ENCODE peak calls at places on chromosomes 7 and 10, in eight cellular contexts. One of them, this sample, is unnamed. For H3K9me3 and H3K36me3, the result is how much of the 10 kb centered on the place peaks cover.

GRCh38 chr10:50614444-50615137 is 9.2 kb downstream of the SGMS1 start:
- DNase-seq in mucosa of descending colon: peak
- DNase-seq in upper lobe of right lung: no peak
- DNase-seq in K562: peak
- DNase-seq in CD4-positive, CD25-positive, alpha-beta regulatory T cell: peak
- DNase-seq in heart left ventricle: no peak
- DNase-seq in IMR-90: no peak
- DNase-seq in left lung: no peak
- DNase-seq in this sample: no peak

GRCh38 chr10:130757271-130757670 is 554.2 kb downstream of the TCERG1L start:
- DNase-seq in K562: no peak
- DNase-seq in CD4-positive, CD25-positive, alpha-beta regulatory T cell: no peak
- DNase-seq in IMR-90: no peak
- DNase-seq in mucosa of descending colon: no peak
- DNase-seq in left lung: no peak
- DNase-seq in heart left ventricle: no peak
- DNase-seq in upper lobe of right lung: peak
- DNase-seq in this sample: no peak

GRCh38 chr10:58367049-58367448 is 18.2 kb upstream of the TFAM start:
- DNase-seq in CD4-positive, CD25-positive, alpha-beta regulatory T cell: no peak
- DNase-seq in K562: no peak
- DNase-seq in heart left ventricle: no peak
- DNase-seq in IMR-90: no peak
- DNase-seq in mucosa of descending colon: no peak
- DNase-seq in upper lobe of right lung: no peak
- DNase-seq in left lung: no peak
- DNase-seq in this sample: no peak

GRCh38 chr7:101410743-101411476 is 48.2 kb downstream of the COL26A1 start:
- DNase-seq in K562: peak
- DNase-seq in left lung: peak
- DNase-seq in upper lobe of right lung: no peak
- DNase-seq in CD4-positive, CD25-positive, alpha-beta regulatory T cell: peak
- DNase-seq in IMR-90: no peak
- DNase-seq in mucosa of descending colon: peak
- DNase-seq in heart left ventricle: peak
- DNase-seq in this sample: no peak

GRCh38 chr10:78349165-78349516 is 315.5 kb downstream of the RPS24 start:
- DNase-seq in IMR-90: no peak
- DNase-seq in upper lobe of right lung: peak
- DNase-seq in heart left ventricle: peak
- DNase-seq in K562: no peak
- DNase-seq in left lung: no peak
- DNase-seq in mucosa of descending colon: no peak
- DNase-seq in CD4-positive, CD25-positive, alpha-beta regulatory T cell: no peak
- DNase-seq in this sample: no peak

GRCh38 chr7:80858141-80858903 is 60.5 kb downstream of the SEMA3C start:
- DNase-seq in IMR-90: peak
- DNase-seq in K562: no peak
- DNase-seq in upper lobe of right lung: no peak
- DNase-seq in heart left ventricle: no peak
- DNase-seq in CD4-positive, CD25-positive, alpha-beta regulatory T cell: no peak
- DNase-seq in left lung: no peak
- DNase-seq in mucosa of descending colon: no peak
- DNase-seq in this sample: peak

GRCh38 chr7:48875300-48875916 is 48.9 kb upstream of the CDC14C start:
- DNase-seq in upper lobe of right lung: peak
- DNase-seq in IMR-90: no peak
- DNase-seq in heart left ventricle: peak
- DNase-seq in CD4-positive, CD25-positive, alpha-beta regulatory T cell: no peak
- DNase-seq in left lung: peak
- DNase-seq in K562: no peak
- DNase-seq in mucosa of descending colon: peak
- DNase-seq in this sample: no peak

GRCh38 chr10:18099420-18099819 is 40.8 kb upstream of the CACNB2 start:
- DNase-seq in IMR-90: peak
- DNase-seq in mucosa of descending colon: no peak
- DNase-seq in heart left ventricle: no peak
- DNase-seq in upper lobe of right lung: no peak
- DNase-seq in CD4-positive, CD25-positive, alpha-beta regulatory T cell: no peak
- DNase-seq in left lung: no peak
- DNase-seq in K562: no peak
- DNase-seq in this sample: no peak

GRCh38 chr10:53697038-53697437 is 924.5 kb upstream of the MBL2 start:
- DNase-seq in K562: no peak
- DNase-seq in left lung: no peak
- DNase-seq in CD4-positive, CD25-positive, alpha-beta regulatory T cell: no peak
- DNase-seq in upper lobe of right lung: no peak
- DNase-seq in IMR-90: no peak
- DNase-seq in heart left ventricle: no peak
- DNase-seq in mucosa of descending colon: no peak
- DNase-seq in this sample: no peak

GRCh38 chr10:105586451-105587098 is 945.5 kb downstream of the SORCS3 start:
- DNase-seq in CD4-positive, CD25-positive, alpha-beta regulatory T cell: no peak
- DNase-seq in left lung: no peak
- DNase-seq in upper lobe of right lung: no peak
- DNase-seq in heart left ventricle: no peak
- DNase-seq in IMR-90: peak
- DNase-seq in K562: no peak
- DNase-seq in mucosa of descending colon: no peak
- DNase-seq in this sample: no peak

GRCh38 chr7:35253680-35254495 is at the start of gene TBX20:
- DNase-seq in upper lobe of right lung: peak
- DNase-seq in IMR-90: peak
- DNase-seq in heart left ventricle: peak
- DNase-seq in mucosa of descending colon: peak
- DNase-seq in left lung: no peak
- DNase-seq in CD4-positive, CD25-positive, alpha-beta regulatory T cell: peak
- DNase-seq in K562: no peak
- DNase-seq in this sample: peak

GRCh38 chr10:86344281-86344680 is 22.3 kb downstream of the GRID1 start:
- DNase-seq in IMR-90: no peak
- DNase-seq in CD4-positive, CD25-positive, alpha-beta regulatory T cell: no peak
- DNase-seq in K562: no peak
- DNase-seq in heart left ventricle: no peak
- DNase-seq in upper lobe of right lung: peak
- DNase-seq in mucosa of descending colon: no peak
- DNase-seq in left lung: no peak
- DNase-seq in this sample: no peak

GRCh38 chr7:120916116-120916515 is 34.5 kb upstream of the ING3 start:
- DNase-seq in CD4-positive, CD25-positive, alpha-beta regulatory T cell: no peak
- DNase-seq in mucosa of descending colon: no peak
- DNase-seq in heart left ventricle: no peak
- DNase-seq in left lung: no peak
- DNase-seq in K562: no peak
- DNase-seq in upper lobe of right lung: no peak
- DNase-seq in IMR-90: no peak
- DNase-seq in this sample: no peak

GRCh38 chr10:24344279-24344678 is 135.3 kb downstream of the KIAA1217 start:
- DNase-seq in upper lobe of right lung: no peak
- DNase-seq in CD4-positive, CD25-positive, alpha-beta regulatory T cell: no peak
- DNase-seq in mucosa of descending colon: no peak
- DNase-seq in left lung: no peak
- DNase-seq in heart left ventricle: no peak
- DNase-seq in IMR-90: peak
- DNase-seq in K562: no peak
- DNase-seq in this sample: peak

GRCh38 chr10:25944771-25945170 is 10.7 kb downstream of the MYO3A start:
- DNase-seq in CD4-positive, CD25-positive, alpha-beta regulatory T cell: no peak
- DNase-seq in upper lobe of right lung: no peak
- DNase-seq in K562: no peak
- DNase-seq in mucosa of descending colon: no peak
- DNase-seq in IMR-90: no peak
- DNase-seq in heart left ventricle: no peak
- DNase-seq in left lung: no peak
- DNase-seq in this sample: no peak

GRCh38 chr10:79019961-79020491 is 48.7 kb upstream of the ZMIZ1 start:
- DNase-seq in upper lobe of right lung: peak
- DNase-seq in CD4-positive, CD25-positive, alpha-beta regulatory T cell: no peak
- DNase-seq in heart left ventricle: peak
- DNase-seq in K562: peak
- DNase-seq in mucosa of descending colon: no peak
- DNase-seq in IMR-90: peak
- DNase-seq in left lung: no peak
- DNase-seq in this sample: no peak

GRCh38 chr7:36416251-36416650 is 26.6 kb downstream of the ANLN start:
- DNase-seq in K562: no peak
- DNase-seq in CD4-positive, CD25-positive, alpha-beta regulatory T cell: no peak
- DNase-seq in IMR-90: no peak
- DNase-seq in mucosa of descending colon: no peak
- DNase-seq in upper lobe of right lung: no peak
- DNase-seq in heart left ventricle: no peak
- DNase-seq in left lung: no peak
- DNase-seq in this sample: no peak

GRCh38 chr7:26196305-26196704 is 4.2 kb downstream of the HNRNPA2B1 start:
- DNase-seq in IMR-90: no peak
- DNase-seq in upper lobe of right lung: no peak
- DNase-seq in K562: no peak
- DNase-seq in mucosa of descending colon: no peak
- DNase-seq in CD4-positive, CD25-positive, alpha-beta regulatory T cell: no peak
- DNase-seq in left lung: no peak
- DNase-seq in heart left ventricle: no peak
- DNase-seq in this sample: no peak

GRCh38 chr10:52172581-52172980 is 141.5 kb upstream of the DKK1 start:
- DNase-seq in K562: no peak
- DNase-seq in CD4-positive, CD25-positive, alpha-beta regulatory T cell: no peak
- DNase-seq in left lung: no peak
- DNase-seq in upper lobe of right lung: no peak
- DNase-seq in mucosa of descending colon: no peak
- DNase-seq in heart left ventricle: no peak
- DNase-seq in IMR-90: peak
- DNase-seq in this sample: no peak

DNA sequence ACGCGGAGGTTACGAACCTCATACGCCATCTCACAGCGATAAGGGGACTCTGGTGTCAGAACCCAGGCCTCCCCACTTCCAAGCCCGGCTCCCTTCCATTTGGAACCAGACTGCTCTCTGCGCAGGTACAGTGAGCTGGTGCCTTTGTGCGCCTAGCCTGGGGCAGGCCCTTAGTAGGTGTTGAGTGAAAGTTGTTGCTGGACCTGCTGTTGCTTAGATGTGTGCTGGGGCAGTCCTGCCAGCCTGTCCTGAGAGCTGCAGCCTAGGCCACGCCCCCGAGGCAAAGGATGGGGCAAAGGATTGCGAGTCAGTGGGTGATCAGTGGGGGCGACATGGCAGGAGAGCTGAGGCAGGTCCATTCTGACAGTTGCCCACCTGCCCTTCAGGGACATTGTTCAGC is 72.5 kb upstream of the BTBD16 start:
- DNase-seq in mucosa of descending colon: no peak
- DNase-seq in upper lobe of right lung: no peak
- DNase-seq in IMR-90: no peak
- DNase-seq in CD4-positive, CD25-positive, alpha-beta regulatory T cell: no peak
- DNase-seq in left lung: no peak
- DNase-seq in heart left ventricle: no peak
- DNase-seq in K562: no peak
- DNase-seq in this sample: no peak
- H3K4me3 ChIP-seq in mucosa of descending colon: no peak
- H3K4me3 ChIP-seq in upper lobe of right lung: no peak
- H3K4me3 ChIP-seq in IMR-90: no peak
- H3K4me3 ChIP-seq in CD4-positive, CD25-positive, alpha-beta regulatory T cell: no peak
- H3K4me3 ChIP-seq in left lung: no peak
- H3K4me3 ChIP-seq in heart left ventricle: no peak
- H3K4me3 ChIP-seq in K562: no peak
- H3K4me3 ChIP-seq in this sample: no peak

DNA sequence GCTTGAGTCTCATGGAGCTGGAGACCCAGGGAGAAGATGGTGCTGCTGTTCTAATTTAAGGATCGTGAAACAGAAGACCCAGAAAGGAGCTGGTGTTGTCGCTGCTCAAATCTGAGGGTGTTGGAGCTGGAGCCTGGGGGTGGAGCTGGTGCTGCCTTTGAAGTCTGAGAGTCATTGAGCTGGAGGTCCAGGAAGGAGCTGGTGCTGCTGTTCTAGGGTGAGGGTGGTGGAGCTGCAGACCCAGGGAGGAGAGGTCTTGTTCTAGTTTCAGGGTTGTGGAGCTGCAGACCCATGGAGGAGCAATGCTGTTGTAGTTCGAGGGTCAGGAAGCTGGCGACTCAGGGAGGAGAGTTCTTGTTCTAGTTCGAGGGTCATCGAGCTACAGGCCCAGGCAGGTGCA is 84.1 kb upstream of the ZNF479 start:
- DNase-seq in K562: no peak
- DNase-seq in mucosa of descending colon: no peak
- DNase-seq in CD4-positive, CD25-positive, alpha-beta regulatory T cell: no peak
- DNase-seq in left lung: no peak
- DNase-seq in IMR-90: no peak
- DNase-seq in heart left ventricle: no peak
- DNase-seq in upper lobe of right lung: peak
- DNase-seq in this sample: no peak
- H3K9me3 ChIP-seq in K562: under half
- H3K9me3 ChIP-seq in mucosa of descending colon: half or more
- H3K9me3 ChIP-seq in CD4-positive, CD25-positive, alpha-beta regulatory T cell: under half
- H3K9me3 ChIP-seq in left lung: under half
- H3K9me3 ChIP-seq in IMR-90: under half
- H3K9me3 ChIP-seq in heart left ventricle: under half
- H3K9me3 ChIP-seq in upper lobe of right lung: under half
- H3K9me3 ChIP-seq in this sample: under half

DNA sequence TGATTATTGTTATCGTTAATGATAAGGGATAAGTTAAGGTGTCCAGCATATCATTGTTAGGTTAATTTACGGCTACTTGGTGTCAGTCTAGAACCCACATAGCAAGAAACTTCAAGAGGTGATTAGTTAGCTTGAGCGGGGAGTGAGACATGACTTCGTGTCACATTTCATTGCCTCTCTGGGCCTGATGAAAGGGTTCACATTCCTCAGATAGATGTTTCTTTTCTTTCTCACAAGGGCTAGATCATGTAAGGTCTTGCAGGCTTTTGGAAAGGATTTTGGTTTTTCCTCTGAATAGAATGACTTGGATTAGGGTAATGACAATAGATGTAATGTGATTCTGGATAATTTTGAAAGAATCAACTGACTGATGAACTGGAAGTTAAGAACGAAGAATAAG is 26.7 kb downstream of the WAC start:
- DNase-seq in mucosa of descending colon: no peak
- DNase-seq in IMR-90: no peak
- DNase-seq in upper lobe of right lung: no peak
- DNase-seq in CD4-positive, CD25-positive, alpha-beta regulatory T cell: no peak
- DNase-seq in K562: no peak
- DNase-seq in heart left ventricle: no peak
- DNase-seq in left lung: no peak
- DNase-seq in this sample: no peak
- H3K36me3 ChIP-seq in mucosa of descending colon: under half
- H3K36me3 ChIP-seq in IMR-90: under half
- H3K36me3 ChIP-seq in upper lobe of right lung: under half
- H3K36me3 ChIP-seq in CD4-positive, CD25-positive, alpha-beta regulatory T cell: under half
- H3K36me3 ChIP-seq in K562: half or more
- H3K36me3 ChIP-seq in heart left ventricle: under half
- H3K36me3 ChIP-seq in left lung: under half
- H3K36me3 ChIP-seq in this sample: under half

GRCh38 chr10:72086466-72087391 is 1.6 kb downstream of the SPOCK2 start:
- DNase-seq in CD4-positive, CD25-positive, alpha-beta regulatory T cell: peak
- DNase-seq in K562: no peak
- DNase-seq in mucosa of descending colon: peak
- DNase-seq in IMR-90: peak
- DNase-seq in heart left ventricle: peak
- DNase-seq in upper lobe of right lung: peak
- DNase-seq in left lung: peak
- DNase-seq in this sample: no peak
- H3K4me3 ChIP-seq in CD4-positive, CD25-positive, alpha-beta regulatory T cell: peak
- H3K4me3 ChIP-seq in K562: no peak
- H3K4me3 ChIP-seq in mucosa of descending colon: no peak
- H3K4me3 ChIP-seq in IMR-90: no peak
- H3K4me3 ChIP-seq in heart left ventricle: peak
- H3K4me3 ChIP-seq in upper lobe of right lung: peak
- H3K4me3 ChIP-seq in left lung: peak
- H3K4me3 ChIP-seq in this sample: peak

This sample was measured in small intestine.